ENCODE peak calls at places on chromosomes 7 and 10, in nine cellular contexts. M is ovary; K is LHCN-M2; J is activated naive CD4-positive, alpha-beta T cell treated with anti-CD3 and anti-CD28 coated beads for 36 hours; E is activated T-cell treated with anti-CD3 and anti-CD28 coated beads, Interleukin-2, amount 50 U/mL, for 24 hours; Y is A172; H is mammary epithelial cell; P is NCI-H1436; L is T follicular helper cell. I is an unnamed sample.

GRCh38 chr7:127782550-127783266 is 130.7 kb downstream of the SND1 start:
- DNase-seq in J (no peak), Y (no peak), E (no peak), H (no peak), L (no peak), P (no peak), M (no peak), K (peak; percentile 75), I (no peak)

GRCh38 chr10:89845541-89846275 is 144.3 kb downstream of the KIF20B start:
- DNase-seq in J (no peak), E (no peak), P (no peak), K (no peak), Y (peak; percentile 16), H (peak; percentile 74), L (no peak), M (no peak), I (no peak)

GRCh38 chr7:155066417-155066950 is 3.6 kb upstream of the HTR5A start:
- DNase-seq in Y (peak; percentile 71), L (no peak), H (peak; percentile 70), J (no peak), P (no peak), K (peak; percentile 99), M (no peak), E (no peak), I (no peak)

GRCh38 chr7:158070222-158070920 is 517.3 kb downstream of the PTPRN2 start:
- DNase-seq in M (no peak), H (no peak), L (no peak), K (no peak), J (no peak), P (no peak), E (no peak), Y (no peak), I (no peak)

GRCh38 chr10:119650692-119651513 is at the start of gene BAG3:
- DNase-seq in E (peak; percentile 90), J (peak; percentile 82), Y (peak; percentile 92), M (peak; percentile 94), K (peak; percentile 93), P (peak; percentile 63), L (peak; percentile 70), H (peak; percentile 92), I (peak; percentile 70)

GRCh38 chr7:29946428-29947186 is 43.0 kb downstream of the SCRN1 start:
- DNase-seq in L (no peak), J (no peak), M (peak; percentile 20), H (no peak), E (no peak), Y (peak; percentile 39), P (no peak), K (peak; percentile 46), I (no peak)

GRCh38 chr7:11237742-11238141 is 264.1 kb downstream of the PHF14 start:
- DNase-seq in P (no peak), E (no peak), L (no peak), M (no peak), H (no peak), Y (peak; percentile 22), J (no peak), K (no peak), I (no peak)

GRCh38 chr7:101874028-101874427 is 56.6 kb downstream of the CUX1 start:
- DNase-seq in E (no peak), J (no peak), M (no peak), K (no peak), L (no peak), Y (peak; percentile 22), P (no peak), H (no peak), I (no peak)

GRCh38 chr7:85830982-85831381 is 644.1 kb upstream of the SEMA3D start:
- DNase-seq in H (no peak), J (no peak), M (no peak), P (no peak), K (no peak), Y (no peak), E (no peak), L (no peak), I (no peak)

GRCh38 chr10:72424561-72424960 is 69.8 kb upstream of the DNAJB12 start:
- DNase-seq in P (no peak), Y (no peak), J (no peak), H (no peak), M (no peak), K (no peak), E (no peak), L (no peak), I (no peak)

GRCh38 chr7:98210513-98211220 is 572 bp upstream of the BHLHA15 start:
- DNase-seq in P (peak; percentile 50), H (no peak), M (no peak), J (no peak), K (no peak), L (no peak), Y (no peak), E (no peak), I (no peak)

GRCh38 chr10:45001382-45002148 is 842 bp downstream of the ZNF22 start:
- DNase-seq in M (peak; percentile 17), Y (peak; percentile 13), E (peak; percentile 75), P (peak; percentile 37), H (peak; percentile 78), K (peak; percentile 76), L (peak; percentile 20), J (peak; percentile 58), I (no peak)

GRCh38 chr7:425794-426188 is 93.9 kb downstream of the PDGFA start:
- DNase-seq in J (no peak), E (no peak), L (no peak), H (no peak), K (no peak), M (no peak), Y (no peak), P (no peak), I (no peak)

GRCh38 chr10:22657566-22658190 is 56.7 kb downstream of the PIP4K2A start:
- DNase-seq in Y (no peak), E (no peak), J (no peak), P (no peak), K (peak; percentile 22), H (no peak), L (no peak), M (no peak), I (no peak)

GRCh38 chr7:115654384-115655181 is 376.0 kb downstream of the TFEC start:
- DNase-seq in M (no peak), Y (no peak), K (peak; percentile 72), J (no peak), L (no peak), P (no peak), H (no peak), E (no peak), I (no peak)

GRCh38 chr7:127954371-127954770 is 76.9 kb downstream of the LRRC4 start:
- DNase-seq in L (no peak), J (no peak), K (no peak), P (no peak), Y (no peak), M (no peak), H (no peak), E (no peak), I (no peak)

GRCh38 chr10:13049774-13050420 is 48.4 kb upstream of the CCDC3 start:
- DNase-seq in P (no peak), Y (no peak), E (no peak), L (no peak), H (no peak), K (no peak), J (no peak), M (no peak), I (no peak)

GRCh38 chr7:152313879-152314604 is 121.8 kb downstream of the KMT2C start:
- DNase-seq in H (peak; percentile 81), L (no peak), K (peak; percentile 90), M (no peak), P (peak; percentile 88), Y (peak; percentile 77), E (no peak), J (no peak), I (no peak)

GRCh38 chr7:157480651-157481050 is 143.8 kb downstream of the DNAJB6 start:
- DNase-seq in L (no peak), Y (no peak), H (no peak), J (no peak), E (peak; percentile 16), K (no peak), P (no peak), M (no peak), I (no peak)

GRCh38 chr10:47243356-47243755 is 56.6 kb upstream of the GDF10 start:
- DNase-seq in Y (no peak), H (no peak), J (no peak), M (no peak), P (no peak), E (no peak), L (no peak), K (no peak), I (no peak)

GRCh38 chr7:91239171-91239604 is 25.0 kb upstream of the FZD1 start:
- DNase-seq in M (no peak), P (no peak), J (no peak), K (peak; percentile 99), Y (peak; percentile 94), L (no peak), E (no peak), H (peak; percentile 65), I (no peak)

GRCh38 chr10:12350167-12350872 is 973 bp downstream of the CAMK1D start:
- DNase-seq in Y (peak; percentile 19), M (peak; percentile 18), L (peak; percentile 44), H (peak; percentile 32), J (peak; percentile 63), P (no peak), E (peak; percentile 66), K (peak; percentile 23), I (peak; percentile 46)

GRCh38 chr7:910931-911431 is 34.6 kb downstream of the GET4 start:
- DNase-seq in Y (no peak), J (no peak), L (no peak), P (no peak), M (no peak), K (no peak), E (no peak), H (no peak), I (no peak)